ENCODE peak calls at places on chromosomes 3 and 15, in four cellular contexts. One of them, this sample, is unnamed. For H3K9me3, the result is how much of the 10 kb centered on the place peaks cover.

GRCh38 chr15:74320358-74321247 is 46.8 kb downstream of the CYP11A1 start:
- DNase-seq in left ventricle myocardium inferior: peak
- DNase-seq in right atrium auricular region: peak
- DNase-seq in H9: peak
- DNase-seq in this sample: no peak

GRCh38 chr15:23860290-23860751 is 173.2 kb upstream of the NDN start:
- DNase-seq in left ventricle myocardium inferior: no peak
- DNase-seq in right atrium auricular region: no peak
- DNase-seq in H9: peak
- DNase-seq in this sample: no peak

GRCh38 chr15:83208357-83208661 is 686 bp upstream of the HDGFL3 start:
- DNase-seq in left ventricle myocardium inferior: no peak
- DNase-seq in right atrium auricular region: no peak
- DNase-seq in H9: no peak
- DNase-seq in this sample: no peak

GRCh38 chr3:102514241-102514640 is 79.4 kb downstream of the ZPLD1 start:
- DNase-seq in left ventricle myocardium inferior: no peak
- DNase-seq in right atrium auricular region: no peak
- DNase-seq in H9: no peak
- DNase-seq in this sample: no peak

GRCh38 chr15:91942676-91943417 is 89.3 kb downstream of the SLCO3A1 start:
- DNase-seq in left ventricle myocardium inferior: peak
- DNase-seq in right atrium auricular region: peak
- DNase-seq in H9: no peak
- DNase-seq in this sample: peak

GRCh38 chr3:133935843-133936825 is 40.5 kb upstream of the RAB6B start:
- DNase-seq in left ventricle myocardium inferior: no peak
- DNase-seq in right atrium auricular region: peak
- DNase-seq in H9: peak
- DNase-seq in this sample: no peak

GRCh38 chr3:111768571-111769100 is 90.4 kb upstream of the PHLDB2 start:
- DNase-seq in left ventricle myocardium inferior: no peak
- DNase-seq in right atrium auricular region: no peak
- DNase-seq in H9: no peak
- DNase-seq in this sample: no peak

GRCh38 chr15:67164811-67165652 is 89.4 kb downstream of the AAGAB start:
- DNase-seq in left ventricle myocardium inferior: peak
- DNase-seq in right atrium auricular region: no peak
- DNase-seq in H9: peak
- DNase-seq in this sample: no peak

GRCh38 chr3:172303181-172303580 is 145.1 kb downstream of the GHSR start:
- DNase-seq in left ventricle myocardium inferior: no peak
- DNase-seq in right atrium auricular region: no peak
- DNase-seq in H9: no peak
- DNase-seq in this sample: no peak

GRCh38 chr15:71385026-71385425 is 269.8 kb downstream of the THSD4 start:
- DNase-seq in left ventricle myocardium inferior: no peak
- DNase-seq in right atrium auricular region: no peak
- DNase-seq in H9: no peak
- DNase-seq in this sample: no peak

GRCh38 chr3:194296832-194297666 is 54.1 kb downstream of the CPN2 start:
- DNase-seq in left ventricle myocardium inferior: no peak
- DNase-seq in right atrium auricular region: no peak
- DNase-seq in H9: peak
- DNase-seq in this sample: peak

GRCh38 chr3:25820372-25820771 is 30.5 kb downstream of the OXSM start:
- DNase-seq in left ventricle myocardium inferior: no peak
- DNase-seq in right atrium auricular region: no peak
- DNase-seq in H9: peak
- DNase-seq in this sample: no peak

DNA sequence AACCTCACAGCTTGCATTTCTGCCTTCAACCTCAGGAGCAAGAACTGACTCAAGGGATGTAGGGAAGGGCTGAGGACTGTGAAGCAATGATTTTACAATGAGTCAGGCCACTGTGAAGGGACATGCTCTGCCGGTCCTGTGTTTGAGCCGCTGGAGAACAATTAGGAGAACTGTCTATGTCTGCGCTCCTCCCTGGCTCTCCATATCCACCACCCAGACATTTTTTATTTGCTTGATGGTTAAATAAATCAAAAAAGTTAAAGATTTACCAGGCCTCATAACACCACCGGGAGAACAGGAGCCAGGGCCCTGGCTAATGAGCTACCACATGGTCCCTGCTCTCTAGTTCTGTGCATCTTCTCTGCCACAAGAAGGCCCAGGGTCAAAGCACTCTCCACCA is 29.6 kb downstream of the SEC61A1 start:
- DNase-seq in left ventricle myocardium inferior: no peak
- DNase-seq in right atrium auricular region: no peak
- DNase-seq in H9: no peak
- DNase-seq in this sample: no peak
- TF ChIP-seq CTCF in left ventricle myocardium inferior: no peak
- TF ChIP-seq CTCF in right atrium auricular region: no peak
- TF ChIP-seq CTCF in H9: no peak
- TF ChIP-seq CTCF in this sample: no peak

DNA sequence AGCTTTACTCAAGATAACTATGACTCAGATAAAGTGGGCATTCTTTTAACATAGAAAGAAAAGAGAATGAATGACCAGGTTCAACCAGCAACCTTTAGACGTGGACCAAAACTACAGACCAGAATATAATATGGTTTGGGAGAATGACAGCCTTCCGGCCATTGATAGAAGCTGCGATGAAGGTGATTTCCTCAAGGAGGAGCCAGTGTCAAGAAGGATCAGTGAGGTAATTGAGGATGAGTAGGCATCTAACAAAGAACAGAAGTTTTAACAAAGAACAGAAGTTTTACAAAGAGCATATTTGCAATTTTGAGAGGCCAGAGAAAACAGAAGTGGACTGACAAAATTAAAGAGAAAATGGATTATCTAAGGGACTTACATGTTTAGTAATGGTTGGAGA is 289.0 kb upstream of the AGTR1 start:
- DNase-seq in left ventricle myocardium inferior: no peak
- DNase-seq in right atrium auricular region: no peak
- DNase-seq in H9: no peak
- DNase-seq in this sample: no peak
- H3K9me3 ChIP-seq in left ventricle myocardium inferior: under half
- H3K9me3 ChIP-seq in right atrium auricular region: under half
- H3K9me3 ChIP-seq in H9: under half
- H3K9me3 ChIP-seq in this sample: under half

DNA sequence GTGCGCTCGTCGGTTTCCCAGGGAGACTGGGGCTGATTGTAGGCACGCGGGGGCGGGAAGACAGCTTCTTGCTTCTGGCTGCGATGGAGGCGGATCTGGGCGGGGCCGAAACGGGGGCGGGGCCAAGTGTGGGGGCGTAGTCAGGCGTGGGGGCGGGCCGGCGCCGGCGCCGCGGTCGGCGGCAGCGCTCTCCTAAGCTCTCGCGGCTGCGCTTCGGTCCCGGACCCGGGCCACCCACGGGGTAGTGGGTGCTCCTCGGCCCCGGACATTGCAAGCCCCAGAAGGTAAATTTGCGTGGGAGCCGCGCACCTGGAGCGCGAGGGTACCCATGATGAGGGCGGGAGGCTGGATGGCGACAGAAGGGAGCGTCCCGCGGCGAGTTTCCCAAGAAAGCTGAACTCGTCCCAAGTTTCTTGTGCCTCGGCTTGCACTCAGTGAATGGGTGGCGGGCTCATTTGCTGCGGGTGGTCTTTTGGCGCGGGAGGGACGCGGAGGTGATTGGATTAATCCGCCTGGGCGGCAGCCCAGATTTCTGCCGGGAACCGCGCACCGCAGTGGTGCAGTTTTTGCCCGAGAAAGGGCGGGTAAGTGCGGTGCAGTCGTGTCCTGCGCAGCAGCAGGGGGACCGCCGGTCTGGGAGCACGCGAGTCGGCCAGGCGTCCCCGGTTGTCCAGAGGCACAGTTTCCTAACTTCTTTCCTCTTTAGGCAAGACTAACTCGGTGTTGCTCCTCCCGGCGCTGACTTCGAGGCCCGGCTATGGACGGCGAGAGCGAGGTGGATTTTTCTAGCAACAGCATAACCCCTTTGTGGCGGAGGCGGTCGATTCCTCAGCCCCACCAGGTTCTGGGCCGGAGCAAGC is at the start of gene ARHGEF26:
- DNase-seq in left ventricle myocardium inferior: peak
- DNase-seq in right atrium auricular region: peak
- DNase-seq in H9: peak
- DNase-seq in this sample: peak
- TF ChIP-seq CTCF in left ventricle myocardium inferior: peak
- TF ChIP-seq CTCF in right atrium auricular region: no peak
- TF ChIP-seq CTCF in H9: no peak
- TF ChIP-seq CTCF in this sample: no peak

GRCh38 chr3:183082355-183082915 is 16.9 kb downstream of the MCCC1 start:
- DNase-seq in left ventricle myocardium inferior: no peak
- DNase-seq in right atrium auricular region: no peak
- DNase-seq in H9: no peak
- DNase-seq in this sample: peak

GRCh38 chr3:183081459-183082183 is 17.7 kb downstream of the MCCC1 start:
- DNase-seq in left ventricle myocardium inferior: no peak
- DNase-seq in right atrium auricular region: no peak
- DNase-seq in H9: no peak
- DNase-seq in this sample: no peak

GRCh38 chr3:183085634-183086390 is 13.5 kb downstream of the MCCC1 start:
- DNase-seq in left ventricle myocardium inferior: no peak
- DNase-seq in right atrium auricular region: no peak
- DNase-seq in H9: peak
- DNase-seq in this sample: no peak

GRCh38 chr3:183074881-183075280 is 24.4 kb downstream of the MCCC1 start:
- DNase-seq in left ventricle myocardium inferior: no peak
- DNase-seq in right atrium auricular region: no peak
- DNase-seq in H9: no peak
- DNase-seq in this sample: no peak

DNA sequence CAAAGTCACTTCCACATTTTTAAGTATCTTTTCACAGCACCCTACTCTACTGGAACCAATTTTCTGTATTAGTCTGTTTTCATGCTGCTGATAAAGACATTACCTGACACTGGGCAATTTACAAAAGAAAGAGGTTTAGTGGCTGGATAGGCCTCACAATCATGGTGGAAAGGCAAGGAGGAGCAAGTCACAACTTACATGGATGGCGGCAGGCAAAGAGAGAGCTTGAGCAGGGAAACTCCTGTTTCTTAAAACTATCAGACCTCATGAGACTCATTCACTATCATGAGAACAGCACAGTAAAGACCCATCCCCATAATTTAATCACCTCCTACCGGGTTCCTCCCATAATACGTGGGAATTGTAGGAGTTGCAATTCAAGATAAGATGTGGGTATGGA is 18.7 kb downstream of the MCCC1 start:
- DNase-seq in left ventricle myocardium inferior: no peak
- DNase-seq in right atrium auricular region: no peak
- DNase-seq in H9: no peak
- DNase-seq in this sample: no peak
- H3K9me3 ChIP-seq in left ventricle myocardium inferior: under half
- H3K9me3 ChIP-seq in right atrium auricular region: under half
- H3K9me3 ChIP-seq in H9: under half
- H3K9me3 ChIP-seq in this sample: under half

DNA sequence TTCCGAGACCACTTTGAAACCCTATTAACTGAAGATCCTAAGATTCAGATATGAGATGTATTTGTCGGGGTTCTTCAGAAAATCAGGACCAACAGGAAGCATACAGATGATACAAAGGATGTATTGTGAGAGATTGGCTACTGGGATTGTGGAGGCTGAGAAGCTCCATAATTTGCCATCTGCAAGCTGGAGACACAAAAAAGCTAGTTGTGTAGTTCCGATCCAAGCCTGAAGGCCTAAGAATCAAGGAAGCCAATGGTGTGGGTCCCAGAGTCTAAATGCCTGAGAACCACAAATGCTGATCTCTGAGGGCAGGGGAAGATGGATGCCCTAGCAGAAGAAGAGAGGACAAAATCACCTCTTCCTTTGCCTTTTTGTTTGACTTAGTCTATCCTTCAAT is 10.9 kb upstream of the PLSCR1 start:
- DNase-seq in left ventricle myocardium inferior: no peak
- DNase-seq in right atrium auricular region: no peak
- DNase-seq in H9: no peak
- DNase-seq in this sample: no peak
- TF ChIP-seq CTCF in left ventricle myocardium inferior: no peak
- TF ChIP-seq CTCF in right atrium auricular region: no peak
- TF ChIP-seq CTCF in H9: no peak
- TF ChIP-seq CTCF in this sample: no peak

DNA sequence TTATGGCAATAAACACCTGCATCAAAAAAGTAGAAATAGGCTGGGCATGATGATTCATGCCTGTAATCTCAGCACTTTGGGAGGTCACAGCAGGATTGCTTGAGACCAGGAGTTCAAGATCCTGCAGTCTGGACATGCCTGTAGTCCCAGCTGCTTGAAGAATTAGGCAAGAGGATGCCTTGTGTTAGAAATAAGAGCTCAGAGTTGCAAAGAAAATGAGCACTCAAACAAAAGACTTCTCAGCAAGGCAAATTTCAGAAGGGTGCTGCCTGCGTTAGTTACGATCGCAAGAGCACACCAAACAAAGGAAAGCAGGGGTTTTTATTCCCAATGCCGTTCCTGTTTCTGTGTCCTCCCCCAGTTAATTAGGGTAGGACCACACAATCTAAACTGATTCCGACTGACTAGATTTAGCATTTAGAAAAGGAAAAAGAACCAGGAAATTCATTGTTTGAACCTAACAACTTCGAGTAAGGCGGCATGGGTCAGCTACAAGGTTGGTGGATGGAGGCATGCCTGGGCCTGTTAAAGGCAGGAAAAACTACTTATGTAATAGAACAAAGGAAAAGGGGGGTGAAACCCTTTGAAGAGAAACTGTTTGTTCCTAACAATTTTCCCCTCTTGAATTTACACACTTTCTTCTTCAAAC is 55.5 kb downstream of the DLG1 start:
- DNase-seq in left ventricle myocardium inferior: no peak
- DNase-seq in right atrium auricular region: no peak
- DNase-seq in H9: peak
- DNase-seq in this sample: no peak
- H3K9me3 ChIP-seq in left ventricle myocardium inferior: under half
- H3K9me3 ChIP-seq in right atrium auricular region: under half
- H3K9me3 ChIP-seq in H9: under half
- H3K9me3 ChIP-seq in this sample: under half

This sample was measured in lower lobe of right lung.